ENCODE peak calls at places on chromosome 9, in four cellular contexts. L is CD8-positive, alpha-beta T cell; X is HL-60; W is right lobe of liver. V is an unnamed sample.

GRCh38 chr9:84701801-84702200 is 32.3 kb downstream of the NTRK2 start:
- DNase-seq in L (no peak), X (no peak), W (no peak), V (no peak)

GRCh38 chr9:107750741-107751521 is 261.4 kb upstream of the KLF4 start:
- DNase-seq in L (no peak), X (peak), W (peak), V (peak)

GRCh38 chr9:32490601-32491000 is 35.4 kb downstream of the RIGI start:
- DNase-seq in L (no peak), X (no peak), W (no peak), V (no peak)

GRCh38 chr9:16265671-16266070 is 604.8 kb downstream of the BNC2 start:
- DNase-seq in L (no peak), X (no peak), W (no peak), V (no peak)

GRCh38 chr9:84317563-84317962 is 23.0 kb downstream of the SLC28A3 start:
- DNase-seq in L (no peak), X (no peak), W (no peak), V (no peak)

GRCh38 chr9:118395415-118395814 is 691.2 kb downstream of the TLR4 start:
- DNase-seq in L (no peak), X (no peak), W (no peak), V (no peak)

GRCh38 chr9:13718086-13718485 is 438.6 kb upstream of the MPDZ start:
- DNase-seq in L (no peak), X (no peak), W (no peak), V (no peak)

GRCh38 chr9:121972501-121972981 is 120.6 kb downstream of the TTLL11 start:
- DNase-seq in L (no peak), X (no peak), W (no peak), V (peak)

GRCh38 chr9:101966706-101967105 is 228.3 kb upstream of the GRIN3A start:
- DNase-seq in L (no peak), X (no peak), W (no peak), V (no peak)

GRCh38 chr9:127175319-127175715 is 52.9 kb upstream of the ANGPTL2 start:
- DNase-seq in L (no peak), X (no peak), W (no peak), V (no peak)

GRCh38 chr9:127979333-127980055 is 1.3 kb downstream of the EEIG1 start:
- DNase-seq in L (no peak), X (no peak), W (no peak), V (peak)

GRCh38 chr9:99222416-99223280 is 566 bp downstream of the SEC61B start:
- DNase-seq in L (no peak), X (no peak), W (no peak), V (peak)

GRCh38 chr9:126471084-126471611 is 142.6 kb upstream of the LMX1B start:
- DNase-seq in L (peak), X (peak), W (peak), V (peak)

GRCh38 chr9:38707885-38708640 is 11.9 kb downstream of the FAM240B start:
- DNase-seq in L (no peak), X (no peak), W (no peak), V (no peak)

GRCh38 chr9:12818431-12819000 is 43.7 kb downstream of the LURAP1L start:
- DNase-seq in L (no peak), X (no peak), W (no peak), V (peak)

GRCh38 chr9:4333231-4333740 is 33.4 kb upstream of the GLIS3 start:
- DNase-seq in L (no peak), X (no peak), W (no peak), V (peak)

GRCh38 chr9:77989437-77989836 is 42.2 kb downstream of the GNAQ start:
- DNase-seq in L (no peak), X (no peak), W (no peak), V (no peak)

GRCh38 chr9:119375892-119376291 is 6.7 kb upstream of the BRINP1 start:
- DNase-seq in L (no peak), X (peak), W (no peak), V (peak)

GRCh38 chr9:13181652-13182051 is 97.8 kb downstream of the MPDZ start:
- DNase-seq in L (no peak), X (no peak), W (no peak), V (no peak)

GRCh38 chr9:100492952-100493351 is 20.0 kb downstream of the TMEFF1 start:
- DNase-seq in L (no peak), X (no peak), W (no peak), V (peak)

GRCh38 chr9:120289990-120290925 is 289.7 kb downstream of the CDK5RAP2 start:
- DNase-seq in L (no peak), X (no peak), W (no peak), V (peak)

GRCh38 chr9:94772654-94773303 is 46.3 kb downstream of the AOPEP start:
- DNase-seq in L (no peak), X (no peak), W (no peak), V (no peak)

GRCh38 chr9:4706971-4707622 is 27.7 kb downstream of the CDC37L1 start:
- DNase-seq in L (no peak), X (no peak), W (no peak), V (no peak)

GRCh38 chr9:106913276-106913675 is 50.3 kb downstream of the ZNF462 start:
- DNase-seq in L (no peak), X (no peak), W (no peak), V (no peak)

GRCh38 chr9:35682083-35682482 is 7.6 kb downstream of the TPM2 start:
- DNase-seq in L (no peak), X (no peak), W (no peak), V (peak)

GRCh38 chr9:90007516-90008430 is 403.0 kb downstream of the GADD45G start:
- DNase-seq in L (no peak), X (no peak), W (no peak), V (peak)

GRCh38 chr9:35515766-35516165 is 25.9 kb downstream of the RUSC2 start:
- DNase-seq in L (no peak), X (no peak), W (no peak), V (peak)

GRCh38 chr9:71285191-71285656 is 163.8 kb upstream of the TRPM3 start:
- DNase-seq in L (no peak), X (peak), W (no peak), V (peak)

GRCh38 chr9:36772449-36773370 is 200.0 kb downstream of the MELK start:
- DNase-seq in L (no peak), X (no peak), W (no peak), V (peak)

GRCh38 chr9:81971727-81972126 is 16.8 kb upstream of the SPATA31D1 start:
- DNase-seq in L (no peak), X (no peak), W (no peak), V (no peak)

GRCh38 chr9:100989731-100990130 is 38.8 kb upstream of the PLPPR1 start:
- DNase-seq in L (no peak), X (no peak), W (no peak), V (no peak)

GRCh38 chr9:119044801-119045200 is 324.4 kb downstream of the BRINP1 start:
- DNase-seq in L (no peak), X (no peak), W (no peak), V (no peak)

GRCh38 chr9:134617836-134618162 is 23.8 kb upstream of the COL5A1 start:
- DNase-seq in L (no peak), X (no peak), W (no peak), V (no peak)

GRCh38 chr9:104868687-104869404 is 59.1 kb downstream of the ABCA1 start:
- DNase-seq in L (no peak), X (peak), W (peak), V (peak)

GRCh38 chr9:133207540-133208170 is 1.4 kb downstream of the OBP2B start:
- DNase-seq in L (no peak), X (no peak), W (no peak), V (no peak)

DNA sequence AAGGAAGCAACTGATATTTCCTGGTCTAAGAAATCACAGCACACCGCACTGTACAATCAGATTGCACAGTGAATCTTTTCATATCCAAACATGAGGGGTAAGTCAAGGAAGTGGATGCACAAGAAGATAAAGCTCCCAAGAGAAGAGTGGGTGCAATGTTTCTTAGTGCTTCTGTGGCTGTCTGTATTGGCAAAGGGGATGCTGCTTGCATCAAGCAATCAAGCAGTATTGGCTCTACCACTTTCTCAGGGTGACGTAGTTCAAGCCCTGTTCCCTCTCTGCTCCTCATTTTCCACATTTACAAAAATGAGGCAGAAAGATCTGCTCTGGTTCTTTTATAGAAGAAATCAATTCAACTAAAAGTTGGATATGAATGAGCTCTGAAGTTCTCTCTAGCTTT is 2.3 kb downstream of the TNFSF8 start:
- DNase-seq in L (no peak), X (no peak), W (no peak), V (no peak)
- H3K4me3 ChIP-seq in L (peak), X (no peak), W (no peak), V (no peak)

GRCh38 chr9:124756011-124756410 is 15.1 kb downstream of the NR6A1 start:
- DNase-seq in L (no peak), X (no peak), W (no peak), V (no peak)
- H3K4me3 ChIP-seq in L (no peak), X (no peak), W (no peak), V (no peak)

GRCh38 chr9:88579363-88579715 is 44.4 kb downstream of the NXNL2 start:
- DNase-seq in L (no peak), X (no peak), W (no peak), V (no peak)
- H3K4me3 ChIP-seq in L (no peak), X (no peak), W (no peak), V (no peak)

GRCh38 chr9:110129460-110129859 is 78.5 kb downstream of the C9orf152 start:
- DNase-seq in L (no peak), X (no peak), W (no peak), V (no peak)
- H3K4me3 ChIP-seq in L (no peak), X (no peak), W (no peak), V (no peak)

GRCh38 chr9:132141364-132141947 is 20.4 kb upstream of the NTNG2 start:
- DNase-seq in L (no peak), X (no peak), W (no peak), V (peak)
- H3K4me3 ChIP-seq in L (peak), X (peak), W (no peak), V (peak)

GRCh38 chr9:76913467-76913866 is 7.6 kb upstream of the PRUNE2 start:
- DNase-seq in L (no peak), X (no peak), W (no peak), V (no peak)

GRCh38 chr9:76912631-76913275 is 6.8 kb upstream of the PRUNE2 start:
- DNase-seq in L (no peak), X (peak), W (no peak), V (peak)

GRCh38 chr9:76910861-76911260 is 4.9 kb upstream of the PRUNE2 start:
- DNase-seq in L (no peak), X (no peak), W (no peak), V (no peak)

GRCh38 chr9:76916231-76916630 is 10.3 kb upstream of the PRUNE2 start:
- DNase-seq in L (no peak), X (no peak), W (no peak), V (no peak)

GRCh38 chr9:76911971-76912370 is 6.1 kb upstream of the PRUNE2 start:
- DNase-seq in L (no peak), X (no peak), W (no peak), V (no peak)
- H3K4me3 ChIP-seq in L (no peak), X (no peak), W (no peak), V (no peak)

GRCh38 chr9:112719292-112719691 is 1.4 kb upstream of the INIP start:
- DNase-seq in L (no peak), X (no peak), W (no peak), V (peak)
- H3K4me3 ChIP-seq in L (no peak), X (no peak), W (no peak), V (no peak)

GRCh38 chr9:846852-847251 is 5.4 kb downstream of the DMRT1 start:
- DNase-seq in L (no peak), X (no peak), W (no peak), V (no peak)

GRCh38 chr9:840343-840742 is 1.2 kb upstream of the DMRT1 start:
- DNase-seq in L (no peak), X (no peak), W (no peak), V (no peak)

GRCh38 chr9:842918-843468 is 1.5 kb downstream of the DMRT1 start:
- DNase-seq in L (no peak), X (no peak), W (no peak), V (no peak)

GRCh38 chr9:847505-847904 is 6.0 kb downstream of the DMRT1 start:
- DNase-seq in L (no peak), X (no peak), W (no peak), V (no peak)

GRCh38 chr9:841371-842209 is at the start of gene DMRT1:
- DNase-seq in L (no peak), X (no peak), W (no peak), V (no peak)
- H3K4me3 ChIP-seq in L (no peak), X (no peak), W (no peak), V (no peak)

DNA sequence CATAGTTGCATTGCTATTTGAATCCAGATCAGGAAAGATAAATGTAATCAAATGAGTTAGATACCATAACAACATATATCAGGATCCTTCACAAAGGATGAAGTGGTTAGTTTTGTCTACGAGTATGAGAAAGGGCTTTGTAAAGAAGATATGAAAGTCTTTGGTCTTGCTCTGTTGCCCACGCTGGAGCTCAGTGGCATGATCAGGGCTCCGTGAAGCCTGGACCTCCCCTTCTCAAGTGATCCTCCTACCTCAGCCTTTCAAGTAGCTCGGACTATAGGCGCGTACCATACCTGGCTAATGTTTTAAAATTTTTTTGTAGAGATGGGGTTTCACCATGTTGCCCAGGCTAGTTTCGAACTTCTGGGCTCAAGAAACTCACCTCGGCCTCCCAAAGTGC is 1.8 kb downstream of the SMC5 start:
- DNase-seq in L (no peak), X (no peak), W (no peak), V (no peak)
- H3K4me3 ChIP-seq in L (no peak), X (no peak), W (no peak), V (no peak)

V was measured in cardiac fibroblast.